ENCODE peak calls at places on chromosomes 12 and 14, in ten cellular contexts. R is fibroblast of pulmonary artery, W is SK-N-SH, S is A549, P is RWPE1, D is GM10248, H is choroid plexus epithelial cell, L is HepG2, A is cardiac fibroblast, J is spleen. X is an unnamed sample.

GRCh38 chr14:77158175-77158908 is 16.8 kb upstream of the ZDHHC22 start:
- DNase-seq in L (no peak), S (peak), P (peak), A (peak), R (peak), J (peak), H (peak), W (peak), D (no peak), X (no peak)

GRCh38 chr12:133129368-133130037 is 571 bp downstream of the ZNF891 start:
- DNase-seq in H (peak), R (peak), W (no peak), S (no peak), P (peak), A (peak), D (no peak), L (peak), J (peak), X (no peak)

GRCh38 chr14:99573000-99573330 is 31.0 kb downstream of the CCDC85C start:
- DNase-seq in W (no peak), J (no peak), R (no peak), D (no peak), H (no peak), S (no peak), P (no peak), L (no peak), A (no peak), X (no peak)

GRCh38 chr12:247271-247670 is 15.4 kb downstream of the SLC6A13 start:
- DNase-seq in L (no peak), R (no peak), J (no peak), S (no peak), A (no peak), D (no peak), P (no peak), H (no peak), W (no peak), X (no peak)

GRCh38 chr14:102891556-102891955 is 30.9 kb upstream of the AMN start:
- DNase-seq in W (no peak), S (no peak), L (no peak), H (peak), J (no peak), A (peak), R (peak), D (no peak), P (no peak), X (no peak)

GRCh38 chr12:68800294-68800693 is 7.7 kb upstream of the MDM2 start:
- DNase-seq in H (no peak), W (no peak), D (no peak), J (no peak), R (no peak), P (no peak), A (no peak), S (no peak), L (no peak), X (no peak)

GRCh38 chr12:105420659-105421240 is 90.3 kb downstream of the C12orf75 start:
- DNase-seq in W (peak), L (peak), J (peak), P (peak), D (peak), S (peak), R (peak), H (peak), A (peak), X (peak)

GRCh38 chr12:90207799-90208198 is 499.2 kb upstream of the ATP2B1 start:
- DNase-seq in P (no peak), H (no peak), A (no peak), S (peak), R (no peak), W (no peak), L (no peak), D (no peak), J (no peak), X (no peak)

GRCh38 chr12:132638541-132639408 is 20.2 kb downstream of the P2RX2 start:
- DNase-seq in P (peak), R (peak), A (peak), W (peak), S (peak), L (peak), J (peak), H (peak), D (peak), X (no peak)

GRCh38 chr12:70106347-70106746 is 136.9 kb upstream of the CNOT2 start:
- DNase-seq in W (no peak), P (no peak), D (no peak), S (no peak), J (no peak), L (no peak), A (no peak), H (no peak), R (no peak), X (no peak)

GRCh38 chr12:5441497-5442236 is 9.8 kb downstream of the NTF3 start:
- DNase-seq in D (no peak), L (no peak), P (no peak), J (no peak), H (no peak), A (no peak), W (no peak), S (no peak), R (peak), X (no peak)

GRCh38 chr12:116700066-116700465 is 37.8 kb downstream of the SPRING1 start:
- DNase-seq in D (no peak), W (no peak), R (no peak), J (no peak), H (no peak), L (no peak), P (no peak), A (no peak), S (no peak), X (no peak)

GRCh38 chr12:95385646-95386045 is 88.3 kb upstream of the METAP2 start:
- DNase-seq in S (no peak), P (no peak), D (no peak), W (no peak), J (no peak), R (peak), A (peak), L (no peak), H (peak), X (no peak)

GRCh38 chr12:122909442-122910288 is 13.7 kb upstream of the VPS37B start:
- DNase-seq in P (no peak), D (no peak), H (no peak), R (no peak), W (peak), A (peak), L (no peak), S (no peak), J (no peak), X (no peak)

GRCh38 chr12:49720214-49720613 is 13.0 kb upstream of the FMNL3 start:
- DNase-seq in D (no peak), H (no peak), P (no peak), W (no peak), J (no peak), A (no peak), S (no peak), R (peak), L (peak), X (no peak)
- TF ChIP-seq CTCF in D (no peak), H (no peak), P (no peak), W (peak), J (no peak), A (peak), S (no peak), R (peak), L (peak), X (no peak)

GRCh38 chr12:3002636-3003035 is 43.4 kb downstream of the TEAD4 start:
- DNase-seq in D (no peak), J (no peak), H (no peak), R (no peak), S (no peak), W (no peak), A (no peak), L (no peak), P (no peak), X (no peak)

GRCh38 chr12:3005736-3006135 is 46.5 kb downstream of the TEAD4 start:
- DNase-seq in P (no peak), D (no peak), W (no peak), L (no peak), S (no peak), R (no peak), A (no peak), H (no peak), J (no peak), X (no peak)

GRCh38 chr12:3000548-3001275 is 41.5 kb downstream of the TEAD4 start:
- DNase-seq in D (no peak), H (no peak), J (no peak), S (no peak), R (no peak), P (no peak), L (peak), W (no peak), A (no peak), X (no peak)

GRCh38 chr12:3004655-3005565 is 45.7 kb downstream of the TEAD4 start:
- DNase-seq in L (no peak), W (peak), H (no peak), P (peak), A (peak), J (no peak), S (no peak), D (no peak), R (peak), X (no peak)

DNA sequence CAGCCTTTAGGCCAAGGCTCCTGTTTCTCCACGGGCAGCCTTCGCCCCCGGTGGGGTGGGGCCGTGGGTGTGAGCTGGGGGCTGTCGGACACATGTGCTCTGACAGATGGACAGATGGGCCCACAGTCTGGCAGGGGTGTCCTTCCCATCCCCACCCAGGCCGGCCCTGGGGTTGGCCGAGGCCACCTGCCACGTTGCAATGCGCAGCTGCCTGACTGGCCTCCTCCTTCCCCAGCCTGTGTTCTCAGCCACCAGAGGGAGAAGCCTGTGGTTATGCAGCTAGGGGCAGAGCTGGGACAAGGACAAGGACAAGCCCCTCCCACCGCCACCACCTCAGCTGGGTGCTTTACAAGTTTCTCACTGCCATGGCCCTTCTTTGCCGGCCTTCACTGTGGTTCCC is 44.4 kb downstream of the TEAD4 start:
- DNase-seq in D (no peak), A (no peak), S (no peak), P (no peak), H (no peak), W (no peak), R (no peak), J (no peak), L (no peak), X (no peak)
- TF ChIP-seq CTCF in D (no peak), A (no peak), S (no peak), P (no peak), H (no peak), W (no peak), R (no peak), J (no peak), L (no peak), X (no peak)

GRCh38 chr12:57454213-57454565 is 918 bp upstream of the INHBE start:
- DNase-seq in R (no peak), H (no peak), P (no peak), W (no peak), S (no peak), J (no peak), A (no peak), L (no peak), D (no peak), X (no peak)

GRCh38 chr12:57454566-57455373 is at the start of gene INHBE:
- DNase-seq in A (peak), R (peak), P (no peak), L (peak), D (no peak), W (no peak), J (peak), H (peak), S (peak), X (peak)

GRCh38 chr12:57455374-57456144 is 452 bp downstream of the INHBE start:
- DNase-seq in D (no peak), P (no peak), J (peak), S (no peak), H (no peak), W (no peak), R (no peak), L (no peak), A (no peak), X (no peak)

GRCh38 chr12:57456737-57457490 is 1.8 kb downstream of the INHBE start:
- DNase-seq in D (no peak), P (no peak), S (no peak), J (peak), L (no peak), H (no peak), A (no peak), R (no peak), W (no peak), X (no peak)

GRCh38 chr12:57456145-57456700 is 1.1 kb downstream of the INHBE start:
- DNase-seq in S (peak), D (peak), L (peak), R (peak), W (no peak), H (peak), A (peak), P (no peak), J (peak), X (peak)
- TF ChIP-seq CTCF in S (peak), D (peak), L (peak), R (peak), W (peak), H (peak), A (peak), P (peak), J (peak), X (peak)

GRCh38 chr12:30515351-30515750 is 180.3 kb downstream of the IPO8 start:
- DNase-seq in S (peak), P (no peak), W (peak), D (no peak), H (peak), R (peak), L (peak), J (no peak), A (peak), X (no peak)
- TF ChIP-seq CTCF in S (peak), P (no peak), W (peak), D (no peak), H (peak), R (peak), L (peak), J (no peak), A (no peak), X (no peak)

DNA sequence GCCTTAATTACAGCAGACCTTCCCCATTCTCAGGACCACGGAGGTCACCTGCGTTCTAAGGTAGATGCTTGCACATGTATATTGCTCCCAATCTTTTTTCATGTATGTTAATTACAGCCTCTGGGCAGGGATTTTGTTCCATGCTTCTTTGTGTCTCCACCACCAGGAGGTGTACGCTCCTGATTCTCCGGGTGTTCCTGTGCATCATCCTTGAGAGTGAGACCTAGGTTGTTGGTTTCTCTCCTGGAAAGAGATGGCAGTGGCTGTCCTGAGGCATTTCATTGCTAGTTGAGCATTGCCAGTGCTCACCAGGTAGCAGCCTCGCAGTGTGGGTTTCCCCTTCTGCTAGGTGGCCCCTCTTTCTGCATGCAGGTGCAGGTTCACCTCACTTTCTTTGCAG is 52.8 kb downstream of the KCNK13 start:
- DNase-seq in R (no peak), S (peak), J (no peak), D (no peak), A (no peak), H (no peak), P (no peak), L (peak), W (peak), X (no peak)
- TF ChIP-seq CTCF in R (no peak), S (no peak), J (no peak), D (no peak), A (no peak), H (peak), P (no peak), L (peak), W (no peak), X (no peak)

DNA sequence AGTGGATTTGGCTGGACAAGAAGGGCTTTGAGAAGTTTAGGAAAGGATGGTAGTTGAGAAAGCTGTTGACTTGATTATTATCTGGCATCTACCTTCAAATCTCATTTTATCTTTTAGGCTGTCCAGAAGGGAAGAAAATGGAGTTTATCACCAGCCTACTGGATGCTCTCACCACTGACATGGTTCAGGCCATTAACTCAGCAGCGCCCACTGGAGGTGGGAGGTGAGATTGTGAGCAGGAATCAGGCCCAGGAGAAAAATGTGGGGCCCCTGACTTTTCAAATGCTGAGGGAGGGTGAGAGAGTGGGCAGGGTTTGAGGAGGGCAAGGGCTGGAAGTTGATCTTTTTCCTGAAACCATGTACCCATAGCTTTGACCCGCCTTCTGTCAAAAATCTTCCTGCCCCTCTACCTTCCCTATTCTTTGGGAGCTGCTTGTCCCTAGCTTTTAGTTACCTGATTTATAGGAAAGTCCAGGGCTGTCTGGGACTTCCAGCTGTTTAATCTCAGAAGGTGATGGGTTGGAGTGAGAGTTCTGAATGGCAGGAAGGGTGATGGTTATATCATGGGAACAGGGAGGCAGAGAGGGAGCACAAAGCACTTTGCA is 134.2 kb downstream of the SMOC1 start:
- DNase-seq in W (peak), L (peak), P (no peak), J (no peak), S (peak), D (peak), R (peak), H (peak), A (no peak), X (peak)
- TF ChIP-seq CTCF in W (peak), L (peak), P (peak), J (peak), S (peak), D (peak), R (peak), H (peak), A (peak), X (peak)

GRCh38 chr12:112684742-112685141 is 106.8 kb upstream of the RPH3A start:
- DNase-seq in H (no peak), W (no peak), L (peak), A (no peak), R (no peak), S (peak), J (no peak), D (no peak), P (no peak), X (no peak)

GRCh38 chr12:112680993-112681392 is 110.6 kb upstream of the RPH3A start:
- DNase-seq in D (no peak), W (no peak), P (no peak), A (no peak), J (no peak), L (no peak), H (no peak), S (no peak), R (no peak), X (no peak)

GRCh38 chr12:112682586-112682985 is 109.0 kb upstream of the RPH3A start:
- DNase-seq in H (no peak), L (no peak), P (no peak), J (no peak), R (no peak), D (no peak), A (no peak), S (no peak), W (no peak), X (no peak)

GRCh38 chr12:112685321-112685720 is 106.2 kb upstream of the RPH3A start:
- DNase-seq in L (no peak), R (no peak), W (no peak), D (no peak), P (no peak), A (no peak), J (no peak), S (no peak), H (no peak), X (no peak)

DNA sequence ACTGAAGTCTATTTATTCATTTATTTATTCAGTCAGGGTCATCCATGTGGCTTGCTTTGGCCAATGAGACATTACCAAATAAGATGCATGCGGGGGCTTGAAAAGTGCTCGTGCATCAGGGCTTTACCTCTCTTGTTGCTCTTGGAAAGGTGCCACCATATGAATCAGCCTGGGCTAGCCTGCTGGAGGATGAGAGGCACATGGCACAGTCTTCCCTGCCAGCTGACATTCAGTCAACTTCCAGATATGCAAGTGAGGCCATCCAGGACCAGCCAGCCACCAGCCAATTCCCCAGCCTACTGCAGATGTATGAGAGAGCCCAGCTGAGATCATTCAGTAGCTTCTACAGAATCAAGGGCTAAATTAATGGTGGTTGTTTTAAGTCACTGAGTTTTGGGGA is 105.2 kb upstream of the RPH3A start:
- DNase-seq in H (peak), P (peak), S (peak), J (no peak), D (no peak), A (no peak), L (no peak), R (peak), W (no peak), X (no peak)
- TF ChIP-seq CTCF in H (no peak), P (no peak), S (no peak), J (no peak), D (no peak), A (no peak), L (no peak), R (no peak), W (no peak), X (no peak)

GRCh38 chr12:130795906-130796305 is 43.1 kb downstream of the STX2 start:
- DNase-seq in S (no peak), J (no peak), P (no peak), A (no peak), W (no peak), L (no peak), D (no peak), R (no peak), H (no peak), X (no peak)
- TF ChIP-seq CTCF in S (no peak), J (no peak), P (no peak), A (no peak), W (no peak), L (no peak), D (no peak), R (no peak), H (no peak), X (no peak)

GRCh38 chr12:46373303-46374182 is 970 bp upstream of the SLC38A2 start:
- DNase-seq in A (peak), J (peak), H (peak), S (no peak), W (peak), D (peak), P (peak), L (peak), R (peak), X (peak)
- TF ChIP-seq CTCF in A (peak), J (no peak), H (peak), S (no peak), W (peak), D (no peak), P (no peak), L (peak), R (peak), X (no peak)